ENCODE peak calls at places on chromosomes 7 and 10, in four cellular contexts. J is mammary epithelial cell, X is fibroblast of lung, U is tibial artery. D is an unnamed sample.

GRCh38 chr7:99844354-99844753 is 16.5 kb downstream of the CYP3A43 start:
- DNase-seq in J (no peak), X (no peak), U (no peak), D (no peak)

GRCh38 chr7:8206950-8207349 is 55.0 kb downstream of the ICA1 start:
- DNase-seq in J (no peak), X (no peak), U (no peak), D (no peak)

GRCh38 chr7:68224041-68224534 is 1227.5 kb downstream of the TYW1 start:
- DNase-seq in J (no peak), X (no peak), U (no peak), D (no peak)

GRCh38 chr7:49931627-49932026 is 158.2 kb downstream of the VWC2 start:
- DNase-seq in J (no peak), X (no peak), U (no peak), D (no peak)

GRCh38 chr10:122052702-122053101 is 63.7 kb downstream of the TACC2 start:
- DNase-seq in J (no peak), X (peak), U (no peak), D (peak)

GRCh38 chr7:111429781-111430180 is 132.5 kb downstream of the IMMP2L start:
- DNase-seq in J (no peak), X (no peak), U (no peak), D (peak)

GRCh38 chr7:5077740-5078139 is 32.1 kb downstream of the RBAK start:
- DNase-seq in J (no peak), X (peak), U (no peak), D (no peak)

GRCh38 chr7:129952164-129952652 is 552 bp downstream of the UBE2H start:
- DNase-seq in J (peak), X (no peak), U (peak), D (peak)

GRCh38 chr7:26167293-26167934 is 15.4 kb downstream of the NFE2L3 start:
- DNase-seq in J (no peak), X (no peak), U (no peak), D (peak)

GRCh38 chr10:121976607-121977006 is 1.6 kb upstream of the NSMCE4A start:
- DNase-seq in J (no peak), X (no peak), U (no peak), D (no peak)

GRCh38 chr7:99070361-99070760 is 73.5 kb downstream of the SMURF1 start:
- DNase-seq in J (no peak), X (no peak), U (no peak), D (no peak)

GRCh38 chr10:30791197-30791611 is 161.7 kb upstream of the LYZL2 start:
- DNase-seq in J (no peak), X (no peak), U (no peak), D (no peak)

GRCh38 chr10:47116445-47116844 is 183.6 kb upstream of the GDF10 start:
- DNase-seq in J (no peak), X (no peak), U (no peak), D (no peak)

GRCh38 chr10:48606530-48607355 is 1.9 kb upstream of the ARHGAP22 start:
- DNase-seq in J (peak), X (peak), U (peak), D (peak)

GRCh38 chr10:60618861-60619260 is 159.4 kb upstream of the CDK1 start:
- DNase-seq in J (no peak), X (no peak), U (no peak), D (no peak)
- TF ChIP-seq CTCF in J (no peak), X (no peak), U (no peak), D (no peak)

GRCh38 chr7:139673230-139673629 is 104.6 kb downstream of the HIPK2 start:
- DNase-seq in J (no peak), X (no peak), U (no peak), D (no peak)
- H3K4me3 ChIP-seq in J (no peak), X (no peak), U (no peak), D (no peak)

DNA sequence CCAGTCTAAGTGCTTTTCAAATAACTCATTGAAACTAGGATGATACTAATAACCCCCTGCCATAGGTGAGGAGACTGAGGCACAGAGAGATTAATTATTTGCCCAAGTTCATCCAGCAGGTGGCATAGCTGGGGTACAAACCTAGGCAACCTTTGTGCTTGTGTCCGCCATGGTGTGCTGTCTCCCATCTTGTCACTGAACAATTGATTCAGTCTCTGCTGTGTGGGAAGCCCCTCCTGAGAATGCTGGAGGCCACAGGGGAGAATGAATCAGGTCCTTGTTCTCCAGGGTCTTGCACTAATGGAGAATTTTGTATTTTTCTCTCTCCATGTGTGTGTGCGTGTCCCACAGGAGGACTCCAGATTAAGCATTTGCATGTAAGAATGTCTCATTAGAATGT is 15.8 kb upstream of the TMEM236 start:
- DNase-seq in J (no peak), X (no peak), U (no peak), D (no peak)
- TF ChIP-seq CTCF in J (peak), X (no peak), U (no peak), D (no peak)

GRCh38 chr7:127948936-127949335 is 82.3 kb downstream of the LRRC4 start:
- DNase-seq in J (no peak), X (peak), U (no peak), D (no peak)
- H3K4me3 ChIP-seq in J (no peak), X (no peak), U (no peak), D (no peak)

DNA sequence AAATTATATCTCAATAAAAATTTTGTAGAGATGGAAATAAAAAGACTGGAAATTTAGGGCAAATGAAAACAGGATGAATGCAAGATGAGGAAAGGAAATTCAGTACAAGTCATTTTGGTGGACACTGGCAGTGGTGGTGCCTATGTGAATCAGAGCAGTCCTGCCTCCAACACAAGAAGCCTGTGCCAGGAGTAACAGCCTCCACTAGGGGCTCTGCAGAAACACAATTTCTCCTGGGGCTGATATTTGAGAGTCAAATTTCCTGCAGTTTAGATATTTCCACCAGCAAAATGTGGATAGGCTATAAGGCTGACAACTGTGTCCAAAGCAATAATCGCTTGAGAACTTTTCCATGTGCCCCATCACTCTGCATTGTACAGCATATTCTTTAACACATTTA is 4.7 kb upstream of the PLXDC2 start:
- DNase-seq in J (peak), X (peak), U (peak), D (peak)
- TF ChIP-seq CTCF in J (peak), X (peak), U (peak), D (peak)

GRCh38 chr10:72332423-72333110 is 22.2 kb downstream of the DNAJB12 start:
- DNase-seq in J (no peak), X (no peak), U (no peak), D (no peak)

GRCh38 chr10:72335394-72336258 is 19.1 kb downstream of the DNAJB12 start:
- DNase-seq in J (peak), X (peak), U (peak), D (no peak)

GRCh38 chr10:72333111-72334012 is 21.4 kb downstream of the DNAJB12 start:
- DNase-seq in J (no peak), X (no peak), U (no peak), D (no peak)

GRCh38 chr10:72334832-72335393 is 19.8 kb downstream of the DNAJB12 start:
- DNase-seq in J (peak), X (peak), U (peak), D (peak)

GRCh38 chr10:72334196-72334831 is 20.4 kb downstream of the DNAJB12 start:
- DNase-seq in J (no peak), X (peak), U (no peak), D (no peak)
- H3K4me3 ChIP-seq in J (no peak), X (no peak), U (no peak), D (no peak)

GRCh38 chr10:23291551-23292334 is 52.9 kb downstream of the C10orf67 start:
- DNase-seq in J (no peak), X (no peak), U (no peak), D (no peak)
- TF ChIP-seq CTCF in J (no peak), X (no peak), U (no peak), D (no peak)

GRCh38 chr7:19106308-19107141 is 10.9 kb downstream of the TWIST1 start:
- DNase-seq in J (no peak), X (no peak), U (no peak), D (no peak)
- H3K4me3 ChIP-seq in J (no peak), X (peak), U (peak), D (peak)

D was measured in epithelial cell of esophagus.